ENCODE peak calls at places on chromosome 15, in four cellular contexts. L is A549, A is esophagus squamous epithelium, F is tibial artery. I is an unnamed sample.

GRCh38 chr15:73366766-73367623 is 1.8 kb downstream of the HCN4 start:
- DNase-seq in F (no peak), L (no peak), A (no peak), I (no peak)

GRCh38 chr15:82959423-82959822 is 6.9 kb upstream of the HOMER2 start:
- DNase-seq in A (no peak), L (no peak), F (no peak), I (no peak)

GRCh38 chr15:68256675-68257450 is 20.7 kb upstream of the FEM1B start:
- DNase-seq in A (no peak), F (peak; percentile 95), L (peak; percentile 64), I (peak; percentile 95)

GRCh38 chr15:87267798-87268197 is 988.7 kb downstream of the NTRK3 start:
- DNase-seq in F (no peak), A (no peak), L (no peak), I (peak; percentile 73)

GRCh38 chr15:73956276-73957086 is 30.2 kb downstream of the LOXL1 start:
- DNase-seq in L (no peak), A (no peak), F (peak; percentile 83), I (peak; percentile 96)

GRCh38 chr15:38709196-38709595 is 144.6 kb upstream of the RASGRP1 start:
- DNase-seq in L (no peak), A (no peak), F (no peak), I (no peak)

GRCh38 chr15:29736745-29737023 is 85.6 kb downstream of the TJP1 start:
- DNase-seq in L (peak; percentile 94), F (no peak), A (no peak), I (no peak)

GRCh38 chr15:69384626-69385025 is 29.5 kb upstream of the KIF23 start:
- DNase-seq in L (no peak), F (peak; percentile 19), A (no peak), I (peak; percentile 56)

GRCh38 chr15:71564217-71564616 is 246.1 kb upstream of the NR2E3 start:
- DNase-seq in F (no peak), L (no peak), A (no peak), I (no peak)

GRCh38 chr15:31070867-31071266 is 30.7 kb downstream of the TRPM1 start:
- DNase-seq in A (no peak), F (no peak), L (no peak), I (no peak)

GRCh38 chr15:79028411-79028964 is 62.1 kb downstream of the RASGRF1 start:
- DNase-seq in F (no peak), L (peak; percentile 54), A (no peak), I (no peak)

GRCh38 chr15:62782100-62782791 is 260.3 kb upstream of the TPM1 start:
- DNase-seq in L (peak; percentile 81), F (peak; percentile 93), A (no peak), I (no peak)

GRCh38 chr15:60002528-60003218 is 1.4 kb upstream of the FOXB1 start:
- DNase-seq in L (no peak), A (no peak), F (no peak), I (no peak)

GRCh38 chr15:85047271-85047948 is 65.8 kb downstream of the PDE8A start:
- DNase-seq in A (no peak), F (peak; percentile 66), L (peak; percentile 94), I (no peak)

GRCh38 chr15:56744701-56745683 is 11.7 kb upstream of the ZNF280D start:
- DNase-seq in F (no peak), A (no peak), L (no peak), I (no peak)

GRCh38 chr15:78063966-78064365 is 13.5 kb downstream of the TBC1D2B start:
- DNase-seq in L (no peak), A (no peak), F (peak; percentile 48), I (no peak)

GRCh38 chr15:74540135-74540760 is 772 bp upstream of the ARID3B start:
- DNase-seq in L (no peak), F (no peak), A (no peak), I (no peak)

GRCh38 chr15:86892774-86893449 is 813.2 kb downstream of the AGBL1 start:
- DNase-seq in F (no peak), L (no peak), A (no peak), I (no peak)

GRCh38 chr15:72339777-72340177 is 19.8 kb upstream of the CELF6 start:
- DNase-seq in L (peak; percentile 72), A (no peak), F (no peak), I (no peak)

DNA sequence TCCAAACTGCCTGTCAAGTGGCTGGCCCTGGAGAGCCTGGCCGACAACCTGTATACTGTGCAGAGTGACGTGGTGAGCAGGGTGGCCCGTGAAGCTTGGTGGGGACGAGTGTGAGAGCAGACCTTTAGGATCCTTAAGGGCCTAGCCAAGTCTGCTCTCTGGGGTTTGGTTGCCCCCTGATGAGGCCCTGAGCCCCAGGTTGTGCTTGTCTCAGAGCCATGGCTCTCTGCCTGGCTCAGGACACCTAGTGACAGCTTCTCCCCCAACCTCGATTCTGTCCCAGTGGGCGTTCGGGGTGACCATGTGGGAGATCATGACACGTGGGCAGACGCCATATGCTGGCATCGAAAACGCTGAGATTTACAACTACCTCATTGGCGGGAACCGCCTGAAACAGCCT is 14.4 kb downstream of the TYRO3 start:
- DNase-seq in F (no peak), A (no peak), L (no peak), I (no peak)
- H3K4me3 ChIP-seq in F (no peak overlapping the region), A (no peak overlapping the region), L (no peak overlapping the region), I (no peak overlapping the region)

DNA sequence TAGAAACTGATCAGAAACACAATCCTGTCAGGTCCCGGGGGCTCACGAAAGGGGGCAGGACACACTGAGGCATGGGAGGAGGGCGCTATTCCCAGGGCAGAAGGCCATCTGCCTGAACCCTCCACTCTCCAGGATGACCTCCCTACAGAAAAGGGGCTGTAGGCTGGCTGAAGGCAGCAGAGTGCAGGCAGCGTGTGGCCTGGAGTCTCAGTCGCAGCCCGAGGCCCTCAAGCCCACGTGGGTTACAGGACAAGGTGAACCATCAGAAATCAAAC is 18.3 kb upstream of the LRRK1 start:
- DNase-seq in L (no peak), A (no peak), F (no peak), I (no peak)
- H3K27ac ChIP-seq in L (no peak overlapping the region), A (peak overlapping the region; percentile 43), F (no peak overlapping the region), I (no peak overlapping the region)

DNA sequence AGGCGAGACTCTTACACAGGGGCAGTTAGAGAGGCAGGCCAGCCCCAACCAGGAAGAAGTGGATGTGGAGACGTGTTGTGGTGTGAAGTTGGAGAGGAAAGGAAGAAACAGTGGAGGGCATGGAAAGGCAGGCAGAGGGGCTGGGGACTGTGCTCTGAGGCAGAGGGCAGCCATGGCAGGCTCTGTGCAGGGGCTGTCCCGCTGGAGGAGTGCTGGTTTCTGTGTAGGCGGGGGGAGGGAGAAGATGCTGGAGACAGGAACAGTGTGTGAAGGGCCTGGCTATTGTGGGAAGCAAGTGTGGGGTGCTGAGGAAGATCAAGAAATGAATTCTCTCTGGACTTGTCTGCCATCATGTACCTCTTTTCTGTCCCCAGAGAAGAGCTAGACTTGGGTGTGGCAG is 21.0 kb downstream of the SNAPC5 start:
- DNase-seq in A (no peak), L (no peak), F (no peak), I (peak; percentile 54)
- H3K4me3 ChIP-seq in A (no peak overlapping the region), L (no peak overlapping the region), F (no peak overlapping the region), I (no peak overlapping the region)

GRCh38 chr15:80509800-80510199 is 105.6 kb downstream of the ARNT2 start:
- DNase-seq in F (no peak), A (no peak), L (no peak), I (no peak)

GRCh38 chr15:80517290-80517689 is 113.1 kb downstream of the ARNT2 start:
- DNase-seq in A (no peak), F (no peak), L (no peak), I (no peak)

GRCh38 chr15:80514071-80514780 is 110.0 kb downstream of the ARNT2 start:
- DNase-seq in L (no peak), F (no peak), A (no peak), I (no peak)

GRCh38 chr15:80508783-80509182 is 104.6 kb downstream of the ARNT2 start:
- DNase-seq in A (no peak), F (no peak), L (no peak), I (no peak)

DNA sequence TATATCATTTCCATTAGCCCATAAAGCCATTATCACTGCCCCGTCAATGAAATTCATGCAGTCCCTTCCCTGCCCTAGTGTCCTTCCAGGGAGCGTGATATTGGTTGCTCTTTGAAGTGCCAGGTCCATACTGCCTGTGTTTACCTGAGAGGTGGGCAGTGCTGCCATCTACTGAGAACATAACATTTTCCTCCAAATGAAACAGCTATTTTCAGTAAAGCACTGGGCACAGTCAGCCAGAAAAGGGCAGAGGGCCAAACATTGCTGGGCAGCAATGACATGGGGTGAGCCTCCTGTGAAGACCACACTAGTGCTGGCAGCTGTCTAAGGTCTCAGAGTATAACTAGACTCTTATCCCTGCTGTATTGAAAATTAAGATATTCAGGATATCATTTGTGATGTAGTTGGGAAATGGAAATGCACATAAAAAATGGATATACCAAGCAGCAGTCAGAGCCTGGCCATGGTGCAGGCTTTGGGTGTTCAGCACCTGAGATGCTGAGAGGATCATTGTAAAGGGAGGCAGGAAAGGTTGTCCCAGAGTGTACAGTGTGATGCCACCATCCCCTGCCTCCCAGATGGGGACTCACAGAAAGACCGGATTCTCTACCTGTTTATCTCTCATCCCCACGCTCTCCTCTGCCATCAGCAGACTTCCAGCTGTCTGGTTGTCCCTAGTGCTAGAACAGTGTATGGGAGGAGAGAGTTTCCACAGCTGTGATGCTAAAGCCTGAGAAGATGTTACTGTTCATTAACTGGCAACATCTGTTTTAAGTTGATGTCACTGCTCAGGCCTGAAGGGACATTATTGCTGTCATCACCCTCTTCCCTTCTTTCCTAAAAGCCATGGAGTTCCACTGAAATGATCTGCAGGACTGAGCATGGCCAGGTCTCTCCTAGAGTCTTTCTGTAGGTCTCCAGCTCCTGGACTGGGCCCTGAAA is 108.8 kb downstream of the ARNT2 start:
- DNase-seq in F (no peak), A (no peak), L (no peak), I (no peak)
- H3K27ac ChIP-seq in F (peak overlapping the region; percentile 48), A (no peak overlapping the region), L (no peak overlapping the region), I (no peak overlapping the region)

GRCh38 chr15:33126559-33127290 is 67.8 kb downstream of the FMN1 start:
- DNase-seq in F (peak; percentile 76), A (no peak), L (peak; percentile 33), I (peak; percentile 94)
- H3K4me3 ChIP-seq in F (no peak overlapping the region), A (no peak overlapping the region), L (no peak overlapping the region), I (no peak overlapping the region)

DNA sequence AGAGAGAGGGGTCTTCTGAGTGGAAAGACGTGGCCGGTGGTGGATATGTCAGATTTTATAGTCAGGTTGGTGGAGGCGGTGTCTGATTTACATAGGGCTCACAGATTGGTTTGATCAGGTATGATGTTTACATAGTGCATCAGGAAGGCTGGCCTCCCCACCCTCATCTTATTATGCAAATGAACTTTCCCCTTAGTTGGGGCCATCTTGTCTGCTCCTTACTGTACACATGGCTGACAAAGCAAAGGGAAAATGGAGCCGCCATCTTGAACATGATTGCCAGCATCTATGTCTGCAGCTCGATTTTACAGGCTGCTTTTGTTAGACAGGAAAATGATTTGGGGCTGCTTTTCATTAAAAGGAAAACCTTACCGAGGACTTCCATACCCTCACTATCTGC is 19.9 kb downstream of the SQOR start:
- DNase-seq in A (no peak), L (no peak), F (no peak), I (no peak)
- H3K27ac ChIP-seq in A (no peak overlapping the region), L (no peak overlapping the region), F (no peak overlapping the region), I (no peak overlapping the region)

GRCh38 chr15:37245358-37245757 is 145.0 kb upstream of the MEIS2 start:
- DNase-seq in L (no peak), F (no peak), A (no peak), I (no peak)

GRCh38 chr15:37246856-37247255 is 146.5 kb upstream of the MEIS2 start:
- DNase-seq in L (no peak), A (no peak), F (no peak), I (no peak)

DNA sequence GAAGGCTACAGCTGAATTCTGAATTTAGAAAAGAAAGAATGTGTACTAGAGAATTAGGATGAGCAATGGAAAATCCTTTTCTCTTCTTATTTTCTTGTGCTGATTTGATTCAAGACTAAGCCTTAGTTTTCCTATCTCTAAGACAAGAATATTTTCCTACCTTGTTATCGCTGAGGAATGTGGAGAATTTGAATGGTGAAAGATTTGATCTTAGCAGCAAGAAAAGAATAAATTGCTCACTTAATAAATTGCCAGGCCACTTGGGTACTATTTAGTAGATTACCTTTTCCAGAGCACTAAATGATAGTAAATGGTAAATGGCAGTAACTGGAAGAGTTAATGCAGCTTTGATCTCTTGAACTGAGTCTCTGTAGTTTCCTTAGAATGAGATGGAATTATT is 145.7 kb upstream of the MEIS2 start:
- DNase-seq in A (no peak), F (no peak), L (no peak), I (no peak)
- H3K4me3 ChIP-seq in A (no peak overlapping the region), F (no peak overlapping the region), L (no peak overlapping the region), I (no peak overlapping the region)

I was measured in RWPE2.